ENCODE peak calls at places on chromosome 4, in nine cellular contexts. N is A549, Q is ovary, V is upper lobe of left lung, M is transverse colon, R is sigmoid colon, P is HepG2, G is K562, I is H1. A is an unnamed sample.

GRCh38 chr4:124943938-124944337 is 231.4 kb upstream of the ANKRD50 start:
- DNase-seq in N (no peak), Q (no peak), I (no peak), M (no peak), G (no peak), V (no peak), P (no peak), R (no peak), A (no peak)

GRCh38 chr4:156377036-156377700 is 423.5 kb upstream of the CTSO start:
- DNase-seq in M (no peak), R (no peak), N (no peak), Q (no peak), P (no peak), V (no peak), I (no peak), G (no peak), A (no peak)

GRCh38 chr4:36823199-36823967 is 421.2 kb upstream of the NWD2 start:
- DNase-seq in G (no peak), V (peak; percentile 29), P (no peak), I (no peak), R (no peak), Q (no peak), M (no peak), N (no peak), A (no peak)

GRCh38 chr4:61866357-61867030 is 666.4 kb downstream of the ADGRL3 start:
- DNase-seq in P (no peak), I (no peak), Q (no peak), R (no peak), M (no peak), N (no peak), G (no peak), V (no peak), A (no peak)

GRCh38 chr4:94339779-94340178 is 2.9 kb downstream of the HPGDS start:
- DNase-seq in I (no peak), Q (no peak), G (no peak), V (no peak), P (no peak), N (no peak), R (no peak), M (no peak), A (no peak)

GRCh38 chr4:153205028-153205648 is 895 bp downstream of the TRIM2 start:
- DNase-seq in V (peak; percentile 30), G (no peak), R (no peak), M (peak; percentile 76), I (peak; percentile 62), P (peak; percentile 45), N (no peak), Q (no peak), A (no peak)

GRCh38 chr4:52638717-52639116 is 20.4 kb downstream of the USP46 start:
- DNase-seq in V (no peak), M (no peak), I (no peak), N (no peak), R (no peak), Q (no peak), P (no peak), G (no peak), A (no peak)

GRCh38 chr4:122898370-122899150 is 23.8 kb downstream of the NUDT6 start:
- DNase-seq in Q (no peak), P (no peak), I (no peak), N (peak; percentile 76), G (no peak), M (no peak), V (no peak), R (no peak), A (peak; percentile 36)

GRCh38 chr4:87055340-87055739 is 120.5 kb downstream of the AFF1 start:
- DNase-seq in Q (no peak), M (no peak), G (no peak), R (no peak), P (no peak), V (no peak), N (no peak), I (no peak), A (no peak)

GRCh38 chr4:119189638-119190037 is 22.9 kb upstream of the USP53 start:
- DNase-seq in R (no peak), Q (no peak), M (no peak), P (no peak), V (no peak), N (no peak), G (no peak), I (no peak), A (no peak)

GRCh38 chr4:174716986-174717770 is 111.9 kb downstream of the GLRA3 start:
- DNase-seq in M (no peak), G (no peak), N (no peak), I (no peak), R (no peak), P (no peak), V (no peak), Q (no peak), A (no peak)

GRCh38 chr4:38925492-38926418 is 58.1 kb downstream of the FAM114A1 start:
- DNase-seq in G (no peak), P (no peak), I (no peak), N (no peak), V (no peak), M (no peak), Q (no peak), R (peak; percentile 71), A (no peak)

DNA sequence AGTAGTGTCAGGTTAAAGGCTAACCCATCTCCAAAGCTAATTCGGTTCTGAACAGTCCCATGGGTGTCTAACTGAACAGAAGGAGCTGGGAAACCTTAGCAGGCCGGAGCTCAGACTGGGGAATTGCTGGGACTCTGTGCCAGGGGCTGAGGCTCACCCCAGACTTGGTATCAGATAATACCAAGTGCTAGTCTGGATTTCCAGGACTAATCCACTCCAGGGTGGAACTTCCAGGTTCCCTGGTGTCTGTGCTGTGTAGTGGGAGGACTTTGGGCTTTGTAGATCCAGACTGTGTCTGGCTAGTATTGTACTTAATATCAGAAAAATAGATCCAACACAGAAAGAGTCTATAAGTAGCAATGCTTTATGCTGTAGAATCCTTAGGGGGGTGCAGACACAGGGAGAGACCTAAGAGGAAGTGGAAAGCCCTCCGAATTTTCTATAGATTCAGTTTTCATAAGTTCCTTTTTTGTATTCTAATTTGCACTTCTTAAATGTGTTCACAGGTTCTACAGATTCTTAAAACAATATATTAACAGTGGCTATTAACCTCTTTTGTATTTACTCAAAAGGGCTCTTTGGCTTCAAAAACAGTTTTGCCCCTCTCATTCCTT is 4.1 kb downstream of the ZNF827 start:
- DNase-seq in M (no peak), P (no peak), R (no peak), Q (no peak), I (no peak), V (no peak), N (no peak), G (no peak), A (no peak)
- TF ChIP-seq EP300 in M (no peak), P (no peak), R (no peak), Q (no peak), I (no peak), V (no peak), N (no peak), G (no peak), A (no peak)

GRCh38 chr4:145898926-145899531 is 39.6 kb downstream of the ZNF827 start:
- DNase-seq in P (no peak), R (no peak), Q (no peak), V (no peak), G (no peak), M (no peak), I (no peak), N (no peak), A (no peak)
- TF ChIP-seq EP300 in P (no peak), R (no peak), Q (no peak), V (no peak), G (no peak), M (no peak), I (no peak), N (no peak), A (no peak)

DNA sequence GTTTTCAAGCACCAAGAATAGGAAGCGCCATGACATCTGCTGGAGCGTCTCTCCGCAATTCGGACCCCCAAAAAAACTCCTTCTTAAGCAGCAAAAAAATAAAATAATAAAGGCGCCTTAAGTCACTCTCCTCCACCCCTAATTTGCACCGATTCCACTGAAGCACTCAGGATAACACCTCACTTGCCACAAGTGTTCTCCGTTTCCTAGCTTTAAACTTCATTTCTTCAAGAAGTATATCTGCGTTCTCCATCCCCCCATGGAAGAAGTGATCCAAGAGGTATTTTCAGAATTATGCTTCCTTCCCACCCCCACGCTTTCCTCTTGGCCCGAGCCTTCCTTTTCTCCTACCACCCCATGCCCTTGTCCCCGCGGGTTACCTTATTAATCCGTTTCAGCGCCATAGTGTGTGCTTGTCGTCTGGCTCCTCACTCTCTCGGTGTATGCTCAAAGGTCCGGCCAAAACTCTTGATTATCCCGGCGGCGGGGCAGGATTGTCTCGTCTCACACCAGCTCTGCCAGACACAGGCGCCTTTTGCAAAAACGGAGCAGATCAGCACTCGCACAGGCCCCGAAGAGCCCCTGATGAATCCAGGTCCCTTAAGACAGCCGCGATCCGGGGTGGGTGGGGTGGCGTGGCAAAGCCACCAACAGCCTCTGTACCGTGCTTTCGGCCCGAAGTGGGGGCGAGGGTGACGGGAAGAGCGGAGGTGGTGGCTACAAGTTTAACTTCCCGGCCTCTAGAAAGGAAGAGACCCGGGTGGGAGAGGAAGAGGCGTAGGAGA is 1.1 kb downstream of the UBE2D3 start:
- DNase-seq in P (no peak), G (no peak), V (no peak), M (no peak), I (peak; percentile 55), R (no peak), N (no peak), Q (no peak), A (no peak)
- TF ChIP-seq EP300 in P (no peak), G (no peak), V (no peak), M (no peak), I (no peak), R (no peak), N (no peak), Q (no peak), A (no peak)

DNA sequence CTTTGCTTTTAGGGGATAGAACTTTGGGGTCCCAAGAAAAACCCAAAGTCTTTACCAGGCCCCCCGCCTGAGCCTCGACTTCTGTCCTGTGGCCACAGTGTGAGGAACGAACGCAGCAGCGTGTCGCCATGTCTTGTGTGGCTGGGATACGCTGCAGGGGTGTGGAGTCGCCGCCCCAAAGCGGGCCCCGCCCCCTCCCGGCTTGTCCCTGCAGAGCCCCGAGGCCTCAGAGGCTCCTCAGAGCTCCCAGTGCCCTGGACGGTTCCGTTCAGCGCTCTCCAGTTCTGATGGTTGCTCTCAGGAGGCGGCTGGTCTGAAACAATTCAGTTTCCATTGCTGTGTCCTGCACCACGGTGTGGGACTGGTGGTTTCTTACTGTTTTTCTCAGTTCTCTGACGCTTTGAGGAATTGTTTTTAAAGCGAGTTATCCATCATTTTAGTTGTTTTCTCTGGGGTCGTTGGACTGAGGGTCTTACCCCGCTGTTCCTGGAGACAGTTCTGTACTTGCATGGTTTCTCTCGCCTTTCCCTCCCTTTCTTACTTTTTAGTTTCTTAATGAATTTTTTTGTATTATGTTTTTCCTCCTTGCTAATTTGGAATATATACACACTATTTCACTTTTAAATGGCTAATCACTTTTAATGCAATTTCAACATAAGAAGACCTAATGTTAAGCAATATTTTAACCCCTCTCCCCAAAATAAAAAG is 1.6 kb upstream of the IDUA start:
- DNase-seq in M (peak; percentile 89), Q (no peak), P (peak; percentile 65), G (peak; percentile 91), N (no peak), R (no peak), V (peak; percentile 96), I (peak; percentile 87), A (peak; percentile 38)
- TF ChIP-seq EP300 in M (no peak), Q (no peak), P (no peak), G (no peak), N (no peak), R (no peak), V (no peak), I (no peak), A (no peak)

GRCh38 chr4:2333356-2333841 is 71.5 kb upstream of the MXD4 start:
- DNase-seq in V (peak; percentile 68), M (peak; percentile 81), I (no peak), R (no peak), G (peak; percentile 7), N (no peak), Q (no peak), P (no peak), A (no peak)
- TF ChIP-seq EP300 in V (no peak), M (no peak), I (no peak), R (no peak), G (no peak), N (no peak), Q (no peak), P (no peak), A (no peak)

A was measured in tibial nerve.